ENCODE peak calls at places on chromosomes 11 and 22, in nine cellular contexts. Z, R, I, N, H, X, K, J and S are unnamed samples.

GRCh38 chr22:22951035-22951434 is 63.4 kb downstream of the IGLL5 start:
- DNase-seq in I (no peak), Z (no peak), R (no peak), K (peak; percentile 28), H (no peak), J (no peak), N (no peak), X (no peak), S (no peak)

GRCh38 chr11:14378171-14378570 is 19.2 kb upstream of the RRAS2 start:
- DNase-seq in N (no peak), X (no peak), Z (no peak), I (no peak), J (no peak), K (no peak), H (no peak), R (no peak), S (no peak)

GRCh38 chr11:64916040-64916847 is 765 bp downstream of the ATG2A start:
- DNase-seq in J (peak; percentile 65), Z (no peak), K (peak; percentile 66), I (peak; percentile 53), H (peak; percentile 59), X (peak; percentile 72), N (peak; percentile 69), R (peak; percentile 92), S (peak; percentile 47)

GRCh38 chr22:28999510-29000224 is 62.0 kb downstream of the C22orf31 start:
- DNase-seq in K (no peak), X (no peak), H (no peak), N (no peak), Z (no peak), J (no peak), R (no peak), I (peak; percentile 31), S (no peak)

GRCh38 chr22:27112273-27112672 is 454.9 kb downstream of the MIAT start:
- DNase-seq in Z (no peak), K (no peak), N (no peak), X (no peak), R (no peak), J (no peak), I (no peak), H (no peak), S (no peak)

GRCh38 chr11:125082611-125083311 is 19.7 kb downstream of the SLC37A2 start:
- DNase-seq in N (peak; percentile 59), I (no peak), X (no peak), R (peak; percentile 54), K (no peak), J (no peak), Z (no peak), H (peak; percentile 90), S (peak; percentile 89)

GRCh38 chr11:92841719-92842118 is 127.7 kb upstream of the MTNR1B start:
- DNase-seq in R (no peak), J (no peak), N (no peak), K (no peak), X (no peak), Z (no peak), I (no peak), H (peak; percentile 10), S (no peak)

GRCh38 chr22:45664136-45664646 is 7.4 kb upstream of the ATXN10 start:
- DNase-seq in X (no peak), N (no peak), K (no peak), Z (no peak), J (no peak), I (no peak), H (no peak), R (no peak), S (no peak)

GRCh38 chr11:62588966-62589637 is 2.2 kb downstream of the TUT1 start:
- DNase-seq in I (no peak), H (peak; percentile 55), X (no peak), R (no peak), N (no peak), Z (no peak), K (no peak), J (no peak), S (no peak)

DNA sequence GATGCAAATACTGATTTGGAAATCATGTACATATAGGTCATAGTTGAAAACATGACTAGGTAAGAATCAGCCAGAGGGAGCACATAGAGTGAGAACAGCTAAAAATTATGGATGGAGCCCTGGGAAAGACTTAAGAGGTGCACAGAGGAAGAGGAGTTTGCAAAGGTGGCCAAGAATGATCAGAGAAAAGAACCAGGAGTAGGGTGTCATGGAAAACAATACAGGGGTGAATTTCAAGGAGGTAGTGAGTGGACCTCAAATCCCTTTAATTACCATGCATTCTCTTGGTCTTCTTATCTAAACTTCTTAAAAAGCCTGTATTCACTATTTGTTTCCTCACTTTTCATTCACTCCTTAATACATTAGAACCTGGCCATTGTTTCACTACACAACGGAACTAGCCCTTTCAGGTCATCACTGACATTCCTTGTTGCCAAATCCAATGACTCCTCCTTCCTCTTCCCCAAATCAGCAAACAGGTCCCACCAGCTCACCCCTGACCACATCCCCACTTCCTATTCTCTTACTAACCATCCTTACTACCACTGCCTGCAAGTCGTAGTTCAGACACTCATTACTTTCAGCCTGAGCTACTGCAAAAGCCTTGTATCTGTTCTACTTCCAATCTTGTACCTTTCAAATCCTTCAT is 22.6 kb downstream of the BUD13 start:
- DNase-seq in N (no peak), H (no peak), K (no peak), X (peak; percentile 49), I (no peak), Z (no peak), R (no peak), J (no peak), S (no peak)
- TF ChIP-seq CTCF in N (no peak), H (no peak), K (no peak), X (no peak), I (no peak), Z (no peak), R (no peak), J (no peak), S (no peak)

DNA sequence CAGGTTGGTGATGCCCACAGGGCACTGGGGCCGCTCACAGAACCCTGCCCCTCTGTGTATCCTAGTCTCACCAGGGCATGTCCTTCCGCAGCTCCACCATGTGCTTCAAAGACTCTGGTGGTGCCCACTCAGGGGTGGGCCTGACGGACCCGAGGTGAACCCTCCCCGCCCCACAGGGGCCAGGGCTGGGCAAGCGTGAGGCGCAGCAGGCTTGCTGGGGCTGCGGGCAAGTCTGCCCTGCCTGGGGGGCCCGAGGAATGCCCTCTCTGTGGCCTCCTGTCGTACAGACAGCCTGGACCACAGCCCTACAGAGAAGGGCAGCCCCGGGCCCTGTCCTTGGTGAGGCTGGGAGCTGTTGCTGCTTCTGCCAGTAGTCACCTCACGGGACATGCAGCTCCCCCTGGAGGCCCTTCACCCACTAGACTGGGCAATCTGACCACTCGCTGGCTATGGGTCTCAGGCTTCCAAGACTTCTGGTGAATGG is 40.2 kb downstream of the TBX1 start:
- DNase-seq in J (no peak), Z (peak; percentile 20), I (no peak), R (no peak), N (peak; percentile 22), K (peak; percentile 74), X (no peak), H (peak; percentile 49), S (peak; percentile 21)
- TF ChIP-seq CTCF in J (no peak), Z (peak; percentile 42), I (no peak), R (no peak), N (peak; percentile 29), K (peak; percentile 76), X (no peak), H (peak; percentile 61), S (no peak)

DNA sequence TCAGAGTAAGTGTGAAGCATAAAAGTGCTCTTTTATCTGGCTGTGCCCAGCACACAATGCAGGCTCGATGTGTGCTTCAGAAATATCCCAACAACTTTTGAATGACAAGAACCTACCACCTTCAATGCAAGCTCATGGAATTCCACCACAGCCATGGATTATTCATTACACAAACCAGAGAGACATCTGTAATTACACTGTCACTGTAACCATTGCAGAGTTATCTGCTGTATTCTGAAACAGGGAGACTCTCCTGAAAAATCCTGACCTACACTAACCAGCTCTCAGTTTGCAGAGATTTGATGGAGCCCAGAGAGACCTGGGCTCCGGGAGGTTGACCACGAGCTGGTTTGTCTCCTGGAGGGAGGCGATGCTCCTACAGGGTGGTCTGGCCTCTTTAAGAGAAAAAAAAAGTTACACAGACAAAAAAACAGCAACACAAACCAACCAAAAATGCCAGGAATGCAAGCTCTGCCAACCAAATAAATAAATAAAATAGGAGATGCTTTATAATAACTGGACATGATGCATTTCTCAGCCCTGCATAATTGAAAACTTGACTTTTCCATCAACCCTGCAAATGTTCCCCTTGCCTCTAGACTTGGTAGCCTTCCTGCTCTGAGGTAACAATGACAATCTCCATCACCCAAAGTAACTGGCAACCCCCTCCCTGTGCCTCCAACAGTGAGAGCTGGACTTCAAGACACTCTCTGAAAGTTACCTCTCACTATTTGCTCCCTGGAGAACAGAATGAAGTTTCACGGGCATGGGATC is 69.7 kb downstream of the ETS1 start:
- DNase-seq in J (no peak), N (peak; percentile 70), R (no peak), K (no peak), H (peak; percentile 79), Z (no peak), X (no peak), I (no peak), S (no peak)
- TF ChIP-seq CTCF in J (no peak), N (no peak), R (no peak), K (no peak), H (no peak), Z (no peak), X (no peak), I (no peak), S (no peak)

DNA sequence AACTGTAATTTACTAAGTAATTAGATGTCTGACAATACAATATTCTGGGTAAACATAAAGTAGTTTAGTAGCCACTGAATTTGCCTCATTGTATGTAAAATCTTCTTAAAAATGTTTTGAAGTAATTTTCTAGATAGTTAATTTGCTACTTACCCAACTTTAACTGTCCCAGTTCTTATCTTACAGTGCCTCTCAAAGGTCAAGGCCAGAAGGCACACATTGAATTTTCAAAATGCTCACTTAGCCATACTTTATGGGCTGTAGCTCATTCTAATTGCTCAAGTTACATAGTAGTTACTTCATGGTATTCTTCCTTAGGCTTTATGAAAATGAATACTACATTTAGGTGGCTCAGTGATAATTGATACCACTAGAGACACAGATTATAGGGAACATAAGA is 666.6 kb downstream of the CNTN5 start:
- DNase-seq in X (no peak), H (peak; percentile 54), R (no peak), Z (no peak), I (no peak), N (peak; percentile 18), J (no peak), K (no peak), S (no peak)
- TF ChIP-seq CTCF in X (no peak), H (no peak), R (no peak), Z (peak; percentile 19), I (no peak), N (no peak), J (no peak), K (no peak), S (no peak)

GRCh38 chr11:1505480-1505879 is 18.9 kb upstream of the MOB2 start:
- DNase-seq in R (no peak), K (peak; percentile 36), Z (no peak), I (no peak), H (no peak), N (no peak), J (no peak), X (no peak), S (no peak)
- TF ChIP-seq CTCF in R (no peak), K (peak; percentile 53), Z (no peak), I (no peak), H (no peak), N (no peak), J (no peak), X (no peak), S (no peak)

DNA sequence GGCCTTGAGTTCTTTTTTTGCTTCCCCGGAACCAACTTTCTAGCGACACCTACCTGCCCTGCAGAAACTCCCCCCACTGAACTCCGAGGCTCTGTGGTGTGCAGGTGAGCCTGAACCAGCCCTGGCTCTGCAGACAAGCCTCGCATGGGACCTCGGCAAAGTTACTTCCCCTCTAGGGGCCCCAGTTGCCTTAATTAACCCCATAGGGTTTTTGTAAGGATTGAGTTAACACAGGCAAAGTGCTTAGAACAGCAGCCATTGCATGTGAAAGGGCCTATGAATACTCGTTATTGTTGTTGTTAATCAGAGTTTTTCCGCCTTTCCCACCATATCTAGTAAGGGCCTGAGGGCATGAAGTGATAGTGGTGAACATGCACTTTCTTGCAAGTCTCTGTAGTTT is 12.6 kb upstream of the SYT13 start:
- DNase-seq in Z (no peak), X (peak; percentile 28), N (no peak), J (no peak), H (no peak), I (no peak), K (no peak), R (no peak), S (no peak)
- TF ChIP-seq CTCF in Z (no peak), X (no peak), N (no peak), J (no peak), H (no peak), I (no peak), K (peak; percentile 3), R (no peak), S (no peak)